ENCODE peak calls at places on chromosomes 4 and X, in four cellular contexts. Q is GM12892; X is activated T-cell treated with anti-CD3 and anti-CD28 coated beads for 24 hours; C is effector memory CD4-positive, alpha-beta T cell. J is an unnamed sample.

GRCh38 chr4:72767903-72768817 is 199.1 kb upstream of the ADAMTS3 start:
- DNase-seq in Q (no peak), X (no peak), C (no peak), J (peak; percentile 78)

GRCh38 chrX:19548934-19549333 is 33.6 kb upstream of the MAP3K15 start:
- DNase-seq in Q (no peak), X (no peak), C (no peak), J (no peak)

GRCh38 chrX:110755611-110756010 is 40.0 kb downstream of the CHRDL1 start:
- DNase-seq in Q (no peak), X (no peak), C (no peak), J (no peak)

GRCh38 chr4:24143741-24144140 is 253.9 kb upstream of the PPARGC1A start:
- DNase-seq in Q (no peak), X (no peak), C (no peak), J (no peak)

GRCh38 chr4:159227378-159227777 is 124.5 kb downstream of the RAPGEF2 start:
- DNase-seq in Q (no peak), X (no peak), C (no peak), J (no peak)

GRCh38 chrX:18032486-18033221 is 171.6 kb upstream of the RAI2 start:
- DNase-seq in Q (no peak), X (no peak), C (no peak), J (no peak)

GRCh38 chr4:10095296-10095991 is 21.2 kb downstream of the WDR1 start:
- DNase-seq in Q (no peak), X (no peak), C (no peak), J (no peak)

GRCh38 chrX:40109288-40110008 is 11.7 kb upstream of the BCOR start:
- DNase-seq in Q (no peak), X (no peak), C (no peak), J (no peak)

GRCh38 chr4:25800253-25800652 is 62.5 kb downstream of the SEL1L3 start:
- DNase-seq in Q (no peak), X (no peak), C (no peak), J (no peak)

GRCh38 chrX:87525771-87526229 is 8.2 kb downstream of the KLHL4 start:
- DNase-seq in Q (no peak), X (no peak), C (no peak), J (peak; percentile 43)

GRCh38 chr4:113811329-113811728 is 49.8 kb upstream of the CAMK2D start:
- DNase-seq in Q (no peak), X (no peak), C (no peak), J (no peak)

GRCh38 chrX:69232945-69233344 is 67.7 kb upstream of the PJA1 start:
- DNase-seq in Q (no peak), X (no peak), C (no peak), J (no peak)

GRCh38 chr4:125397226-125397625 is 82.5 kb downstream of the FAT4 start:
- DNase-seq in Q (no peak), X (no peak), C (no peak), J (no peak)

GRCh38 chr4:16579866-16580265 is 318.6 kb downstream of the LDB2 start:
- DNase-seq in Q (no peak), X (no peak), C (no peak), J (no peak)

GRCh38 chrX:70554523-70554922 is 109.9 kb downstream of the DLG3 start:
- DNase-seq in Q (no peak), X (no peak), C (no peak), J (no peak)

GRCh38 chr4:61520688-61521160 is 320.6 kb downstream of the ADGRL3 start:
- DNase-seq in Q (no peak), X (no peak), C (no peak), J (peak; percentile 61)

GRCh38 chrX:11756354-11757318 is 1.4 kb upstream of the MSL3 start:
- DNase-seq in Q (no peak), X (no peak), C (no peak), J (no peak)

GRCh38 chr4:166012129-166013078 is 139.4 kb downstream of the TLL1 start:
- DNase-seq in Q (no peak), X (no peak), C (no peak), J (no peak)

GRCh38 chrX:95056901-95057300 is 1382.9 kb downstream of the FAM133A start:
- DNase-seq in Q (no peak), X (no peak), C (no peak), J (no peak)

GRCh38 chrX:15744181-15744867 is 6.3 kb downstream of the CA5B start:
- DNase-seq in Q (no peak), X (no peak), C (no peak), J (no peak)

GRCh38 chr4:174314770-174315169 is 31.1 kb downstream of the CEP44 start:
- DNase-seq in Q (no peak), X (no peak), C (no peak), J (peak; percentile 28)

GRCh38 chr4:181659202-181659601 is 584.0 kb upstream of the TENM3 start:
- DNase-seq in Q (no peak), X (no peak), C (no peak), J (no peak)

GRCh38 chrX:2965965-2966364 is 36.8 kb upstream of the ARSD start:
- DNase-seq in Q (no peak), X (no peak), C (no peak), J (no peak)

GRCh38 chrX:155334486-155335316 is at the start of gene CLIC2:
- DNase-seq in Q (no peak), X (no peak), C (no peak), J (no peak)

GRCh38 chr4:116906758-116907157 is 178.6 kb downstream of the TRAM1L1 start:
- DNase-seq in Q (no peak), X (no peak), C (no peak), J (no peak)

GRCh38 chrX:142068365-142068764 is 136.7 kb downstream of the MAGEC2 start:
- DNase-seq in Q (no peak), X (no peak), C (no peak), J (no peak)

GRCh38 chr4:3871181-3871852 is 105.1 kb downstream of the ADRA2C start:
- DNase-seq in Q (no peak), X (no peak), C (no peak), J (no peak)

GRCh38 chr4:2837904-2838496 is 5.6 kb upstream of the ADD1 start:
- DNase-seq in Q (no peak), X (peak; percentile 60), C (peak; percentile 63), J (no peak)

GRCh38 chr4:158033416-158033863 is 139.4 kb downstream of the GASK1B start:
- DNase-seq in Q (no peak), X (no peak), C (no peak), J (no peak)

GRCh38 chr4:5033266-5033945 is 14.1 kb upstream of the CYTL1 start:
- DNase-seq in Q (no peak), X (no peak), C (no peak), J (no peak)

GRCh38 chr4:7500404-7500803 is 65.7 kb upstream of the PSAPL1 start:
- DNase-seq in Q (no peak), X (no peak), C (no peak), J (no peak)

GRCh38 chr4:182922551-182923284 is 5.5 kb upstream of the DCTD start:
- DNase-seq in Q (no peak), X (no peak), C (no peak), J (no peak)

J was measured in non-pigmented ciliary epithelial cell.